ENCODE peak calls at places on chromosomes 3 and 15, in ten cellular contexts. P is HS-5; C is lower leg skin; U is stimulated activated CD8-positive, alpha-beta memory T cell treated with anti-CD3 and anti-CD28 coated beads, Interleukin-15, amount 100 ng/mL, for 1 hour; Y is OCI-M1; H is CD8-positive, alpha-beta memory T cell; L is T-helper 17 cell; I is M059J; Q is GDM1; E is AG08396. R is an unnamed sample.

GRCh38 chr15:34039180-34039486 is at the start of gene AVEN:
- DNase-seq in P (no peak), C (no peak), U (no peak), Y (no peak), H (no peak), L (no peak), I (no peak), Q (no peak), E (no peak), R (no peak)

GRCh38 chr15:30953731-30954378 is 37.6 kb downstream of the MTMR10 start:
- DNase-seq in P (peak), C (no peak), U (no peak), Y (peak), H (no peak), L (no peak), I (peak), Q (peak), E (peak), R (no peak)

GRCh38 chr3:188389711-188390346 is 235.9 kb downstream of the LPP start:
- DNase-seq in P (no peak), C (no peak), U (no peak), Y (no peak), H (no peak), L (no peak), I (no peak), Q (no peak), E (no peak), R (no peak)

GRCh38 chr3:46925585-46925934 is 48.0 kb downstream of the PTH1R start:
- DNase-seq in P (no peak), C (no peak), U (no peak), Y (no peak), H (no peak), L (no peak), I (no peak), Q (no peak), E (no peak), R (no peak)

GRCh38 chr3:161423911-161424522 is 52.7 kb upstream of the SPTSSB start:
- DNase-seq in P (peak), C (no peak), U (no peak), Y (peak), H (no peak), L (no peak), I (peak), Q (no peak), E (peak), R (no peak)

GRCh38 chr3:46393011-46393410 is 13.9 kb downstream of the CCR5AS start:
- DNase-seq in P (no peak), C (peak), U (no peak), Y (no peak), H (no peak), L (no peak), I (no peak), Q (no peak), E (no peak), R (no peak)

GRCh38 chr3:170737763-170738162 is 132.2 kb downstream of the RPL22L1 start:
- DNase-seq in P (no peak), C (no peak), U (no peak), Y (no peak), H (no peak), L (no peak), I (no peak), Q (no peak), E (no peak), R (no peak)

GRCh38 chr15:94234300-94234699 is 2.9 kb downstream of the MCTP2 start:
- DNase-seq in P (no peak), C (no peak), U (no peak), Y (peak), H (no peak), L (no peak), I (peak), Q (no peak), E (no peak), R (no peak)

GRCh38 chr3:15204005-15204404 is 2.0 kb upstream of the CAPN7 start:
- DNase-seq in P (no peak), C (no peak), U (no peak), Y (no peak), H (no peak), L (no peak), I (peak), Q (no peak), E (peak), R (no peak)

GRCh38 chr3:52490938-52491526 is 4.1 kb upstream of the STAB1 start:
- DNase-seq in P (no peak), C (no peak), U (no peak), Y (no peak), H (no peak), L (no peak), I (no peak), Q (peak), E (no peak), R (no peak)

GRCh38 chr3:72339750-72340025 is 508.6 kb downstream of the SHQ1 start:
- DNase-seq in P (no peak), C (no peak), U (no peak), Y (no peak), H (no peak), L (no peak), I (no peak), Q (no peak), E (no peak), R (no peak)

GRCh38 chr15:33934396-33934795 is 33.9 kb upstream of the CHRM5 start:
- DNase-seq in P (no peak), C (no peak), U (no peak), Y (no peak), H (no peak), L (no peak), I (no peak), Q (no peak), E (no peak), R (no peak)

GRCh38 chr15:56227780-56228179 is 15.9 kb downstream of the RFX7 start:
- DNase-seq in P (no peak), C (no peak), U (no peak), Y (peak), H (no peak), L (no peak), I (no peak), Q (no peak), E (no peak), R (no peak)

GRCh38 chr3:117105650-117106049 is 396.1 kb downstream of the TUSC7 start:
- DNase-seq in P (peak), C (no peak), U (no peak), Y (peak), H (no peak), L (no peak), I (no peak), Q (no peak), E (no peak), R (no peak)

GRCh38 chr3:109122690-109123089 is 4.8 kb upstream of the MORC1 start:
- DNase-seq in P (no peak), C (no peak), U (no peak), Y (no peak), H (no peak), L (no peak), I (no peak), Q (no peak), E (no peak), R (no peak)

GRCh38 chr3:14880486-14881179 is 61.9 kb downstream of the FGD5 start:
- DNase-seq in P (no peak), C (peak), U (no peak), Y (no peak), H (no peak), L (no peak), I (no peak), Q (no peak), E (no peak), R (no peak)

GRCh38 chr3:126050626-126051025 is 33.3 kb downstream of the SLC41A3 start:
- DNase-seq in P (no peak), C (peak), U (no peak), Y (no peak), H (no peak), L (no peak), I (no peak), Q (no peak), E (no peak), R (no peak)